ENCODE peak calls at places on chromosomes 11 and 22, in seven cellular contexts. C, P, U, I, Z, J and R are unnamed samples.
A peak's percentile ranks its signal among the peaks of the same experiment; 100 is the strongest.

GRCh38 chr11:94152678-94153065 is 24.0 kb downstream of the PANX1 start:
- DNase-seq in C (no peak), P (no peak), U (no peak), I (no peak), Z (no peak), J (no peak), R (no peak)

GRCh38 chr22:22802346-22802970 is 85.2 kb upstream of the IGLL5 start:
- DNase-seq in C (peak; percentile 70), P (no peak), U (no peak), I (no peak), Z (no peak), J (no peak), R (no peak)

GRCh38 chr11:133934599-133935550 is 21.9 kb downstream of the IGSF9B start:
- DNase-seq in C (peak; percentile 14), P (peak; percentile 62), U (no peak), I (peak; percentile 82), Z (peak; percentile 35), J (no peak), R (no peak)

GRCh38 chr11:36455658-36456111 is 54.4 kb downstream of the TRAF6 start:
- DNase-seq in C (no peak), P (peak; percentile 97), U (no peak), I (peak; percentile 82), Z (peak; percentile 18), J (peak; percentile 22), R (no peak)

GRCh38 chr11:30106782-30107181 is 90.0 kb upstream of the KCNA4 start:
- DNase-seq in C (no peak), P (no peak), U (no peak), I (no peak), Z (no peak), J (no peak), R (no peak)

GRCh38 chr11:64659417-64660144 is 63.4 kb downstream of the NRXN2 start:
- DNase-seq in C (no peak), P (peak; percentile 43), U (peak; percentile 22), I (no peak), Z (no peak), J (no peak), R (no peak)

GRCh38 chr11:28924007-28924406 is 815.8 kb downstream of the METTL15 start:
- DNase-seq in C (no peak), P (no peak), U (no peak), I (no peak), Z (no peak), J (no peak), R (no peak)

GRCh38 chr11:64520013-64520412 is 71.0 kb upstream of the SLC22A12 start:
- DNase-seq in C (no peak), P (no peak), U (no peak), I (no peak), Z (no peak), J (no peak), R (no peak)

GRCh38 chr11:103368151-103368550 is 258.9 kb downstream of the DYNC2H1 start:
- DNase-seq in C (no peak), P (no peak), U (no peak), I (no peak), Z (no peak), J (no peak), R (no peak)

GRCh38 chr22:39818050-39818449 is 75.5 kb downstream of the ENTHD1 start:
- DNase-seq in C (no peak), P (no peak), U (no peak), I (no peak), Z (no peak), J (no peak), R (no peak)

GRCh38 chr11:86459682-86460460 is 85.2 kb downstream of the CCDC81 start:
- DNase-seq in C (no peak), P (peak; percentile 92), U (peak; percentile 53), I (peak; percentile 87), Z (no peak), J (peak; percentile 97), R (no peak)

GRCh38 chr11:112539165-112539564 is 278.5 kb upstream of the PLET1 start:
- DNase-seq in C (no peak), P (no peak), U (no peak), I (no peak), Z (no peak), J (no peak), R (no peak)

GRCh38 chr11:107179829-107180228 is 161.6 kb upstream of the GUCY1A2 start:
- DNase-seq in C (no peak), P (no peak), U (no peak), I (no peak), Z (no peak), J (no peak), R (no peak)

GRCh38 chr11:58775066-58775708 is 43.4 kb upstream of the GLYAT start:
- DNase-seq in C (peak; percentile 59), P (no peak), U (no peak), I (no peak), Z (no peak), J (no peak), R (no peak)

GRCh38 chr22:31575190-31575589 is 78.9 kb downstream of the SFI1 start:
- DNase-seq in C (no peak), P (no peak), U (no peak), I (no peak), Z (no peak), J (no peak), R (no peak)

DNA sequence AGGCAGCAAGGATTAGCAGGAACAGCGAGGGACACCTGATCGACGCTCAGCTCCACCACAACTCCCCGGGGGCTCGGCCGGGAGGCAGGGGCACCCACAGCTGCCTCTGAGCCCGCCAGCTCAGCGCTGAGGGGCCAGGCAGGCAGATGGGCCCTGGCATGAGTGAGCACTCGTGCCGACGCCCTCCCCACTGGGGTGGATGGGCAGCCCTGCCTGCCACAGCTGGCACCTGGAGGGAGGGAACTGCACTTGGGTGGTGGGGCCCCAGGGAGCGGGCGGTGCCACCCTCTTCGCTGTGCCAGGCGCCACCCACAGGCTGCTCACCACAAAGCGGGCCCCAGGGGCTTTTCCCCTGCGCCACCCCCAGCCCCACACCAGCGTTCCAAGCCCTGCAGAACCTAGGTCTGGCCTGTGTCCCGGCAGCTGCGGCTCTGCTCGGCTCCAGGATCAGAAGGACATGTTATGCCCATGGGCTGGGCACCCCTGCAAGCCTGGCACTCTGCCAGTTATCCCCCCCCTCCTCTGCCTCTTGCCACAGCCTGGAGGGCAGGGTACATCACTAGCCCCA is 28.8 kb downstream of the WNT7B start:
- DNase-seq in C (no peak), P (no peak), U (no peak), I (no peak), Z (no peak), J (no peak), R (no peak)
- TF ChIP-seq CTCF in C (no peak), P (no peak), U (no peak), I (no peak), Z (no peak), J (no peak), R (no peak)

GRCh38 chr11:76206077-76206326 is 300 bp downstream of the WNT11 start:
- DNase-seq in C (no peak), P (no peak), U (no peak), I (no peak), Z (no peak), J (no peak), R (no peak)
- H3K4me3 ChIP-seq in C (peak overlapping the region; percentile 6), P (peak overlapping the region; percentile 29), U (peak overlapping the region; percentile 72), I (no peak overlapping the region), Z (peak overlapping the region; percentile 40), J (no peak overlapping the region), R (no peak overlapping the region)

DNA sequence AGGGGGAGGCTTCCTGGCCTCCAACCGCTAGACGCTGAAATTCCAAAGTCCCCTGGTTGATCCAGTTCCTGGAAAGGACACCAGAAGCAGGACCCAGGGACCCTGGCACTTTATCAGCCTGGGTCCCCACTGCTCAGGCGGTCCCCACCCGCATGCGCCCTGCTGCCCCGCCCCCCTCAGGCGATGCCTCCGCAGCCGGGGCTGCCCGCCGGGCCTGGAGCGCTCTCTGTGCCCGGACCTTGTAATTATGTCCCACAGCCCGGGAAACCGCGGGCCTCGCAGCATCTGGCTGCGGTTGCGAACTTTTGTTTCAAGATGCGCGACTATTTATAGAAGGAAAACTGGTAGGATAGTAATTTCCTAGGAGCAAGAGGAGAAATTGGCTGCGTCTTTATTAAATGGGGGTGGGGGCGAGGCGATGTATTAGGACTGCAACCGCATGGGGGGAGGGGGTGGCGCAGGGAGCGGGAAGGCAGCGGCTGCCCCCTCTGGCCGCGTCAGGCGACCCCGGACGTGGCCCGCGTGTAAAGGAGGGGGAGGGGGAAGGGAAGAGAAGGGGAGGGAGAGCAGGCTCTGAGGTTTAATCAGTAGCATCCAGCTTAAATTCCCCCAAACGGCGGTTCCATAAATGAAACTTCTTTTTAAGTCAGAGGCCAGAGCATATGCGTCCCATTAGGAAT is 6.1 kb downstream of the WNT7B start:
- DNase-seq in C (no peak), P (no peak), U (no peak), I (no peak), Z (no peak), J (no peak), R (no peak)
- TF ChIP-seq CTCF in C (no peak), P (no peak), U (no peak), I (no peak), Z (no peak), J (no peak), R (no peak)

GRCh38 chr11:113715273-113715672 is 9.2 kb upstream of the TMPRSS5 start:
- DNase-seq in C (no peak), P (no peak), U (no peak), I (no peak), Z (no peak), J (no peak), R (no peak)
- H3K4me3 ChIP-seq in C (no peak overlapping the region), P (no peak overlapping the region), U (no peak overlapping the region), I (no peak overlapping the region), Z (no peak overlapping the region), J (no peak overlapping the region), R (no peak overlapping the region)